ENCODE peak calls at places on chromosomes 7 and 10, in nine cellular contexts. A is hippocampal formation; R is neural crest cell; B is stimulated activated CD4-positive, alpha-beta T cell treated with anti-CD3 and anti-CD28 coated beads, TNF-alpha, amount 100 ng/mL, for 4 hours; D is AG08396; U is HuH-7.5; P is GM23338; S is HS-5; Y is GM12865. Q is an unnamed sample.

GRCh38 chr10:2119316-2119715 is 382.0 kb upstream of the ADARB2 start:
- DNase-seq in A (no peak), R (no peak), B (no peak), D (no peak), U (no peak), P (no peak), S (no peak), Y (no peak), Q (no peak)

GRCh38 chr10:32982293-32982709 is 24.3 kb upstream of the ITGB1 start:
- DNase-seq in A (no peak), R (no peak), B (no peak), D (no peak), U (no peak), P (no peak), S (no peak), Y (no peak), Q (no peak)

GRCh38 chr10:100519321-100520051 is at the start of gene SEC31B:
- DNase-seq in A (no peak), R (peak), B (no peak), D (peak), U (peak), P (peak), S (no peak), Y (no peak), Q (peak)

GRCh38 chr10:101578803-101579515 is 9.1 kb downstream of the POLL start:
- DNase-seq in A (no peak), R (no peak), B (no peak), D (no peak), U (no peak), P (no peak), S (no peak), Y (no peak), Q (no peak)

GRCh38 chr10:123997486-123998196 is 95.8 kb downstream of the CHST15 start:
- DNase-seq in A (no peak), R (no peak), B (no peak), D (peak), U (no peak), P (no peak), S (peak), Y (peak), Q (no peak)

GRCh38 chr7:28442540-28443420 is 30.5 kb downstream of the CREB5 start:
- DNase-seq in A (no peak), R (no peak), B (no peak), D (no peak), U (no peak), P (no peak), S (no peak), Y (peak), Q (no peak)

GRCh38 chr7:98200364-98200763 is 10.9 kb upstream of the BHLHA15 start:
- DNase-seq in A (no peak), R (no peak), B (no peak), D (no peak), U (no peak), P (no peak), S (no peak), Y (peak), Q (no peak)

GRCh38 chr7:3867847-3868246 is 566.8 kb downstream of the SDK1 start:
- DNase-seq in A (no peak), R (no peak), B (no peak), D (no peak), U (no peak), P (no peak), S (no peak), Y (no peak), Q (no peak)

GRCh38 chr10:71649631-71650030 is 69.9 kb downstream of the C10orf105 start:
- DNase-seq in A (no peak), R (no peak), B (no peak), D (no peak), U (no peak), P (no peak), S (no peak), Y (peak), Q (no peak)

GRCh38 chr7:47142867-47143175 is 439.1 kb downstream of the TNS3 start:
- DNase-seq in A (no peak), R (no peak), B (no peak), D (no peak), U (no peak), P (no peak), S (no peak), Y (no peak), Q (no peak)

GRCh38 chr7:74439546-74439945 is 14.2 kb upstream of the GTF2IRD1 start:
- DNase-seq in A (no peak), R (no peak), B (no peak), D (no peak), U (no peak), P (no peak), S (no peak), Y (no peak), Q (no peak)

GRCh38 chr10:78341953-78342614 is 308.4 kb downstream of the RPS24 start:
- DNase-seq in A (no peak), R (no peak), B (no peak), D (no peak), U (no peak), P (no peak), S (no peak), Y (no peak), Q (no peak)

GRCh38 chr7:39880556-39880955 is 69.5 kb upstream of the CDK13 start:
- DNase-seq in A (no peak), R (no peak), B (no peak), D (peak), U (no peak), P (no peak), S (peak), Y (no peak), Q (no peak)

GRCh38 chr7:19969859-19970493 is 196.6 kb upstream of the TMEM196 start:
- DNase-seq in A (no peak), R (no peak), B (no peak), D (no peak), U (no peak), P (no peak), S (no peak), Y (no peak), Q (no peak)

GRCh38 chr7:138204285-138204988 is 128.2 kb downstream of the AKR1D1 start:
- DNase-seq in A (no peak), R (no peak), B (no peak), D (no peak), U (no peak), P (no peak), S (no peak), Y (no peak), Q (no peak)

GRCh38 chr10:88999629-89000028 is 9.0 kb downstream of the FAS start:
- DNase-seq in A (no peak), R (no peak), B (no peak), D (no peak), U (no peak), P (no peak), S (no peak), Y (no peak), Q (no peak)

GRCh38 chr10:1631282-1631681 is 106.0 kb downstream of the ADARB2 start:
- DNase-seq in A (no peak), R (no peak), B (no peak), D (no peak), U (no peak), P (no peak), S (no peak), Y (no peak), Q (no peak)

Q was measured in WTC11.